ENCODE peak calls at places on chromosomes 5 and 9, in eight cellular contexts. One of them, this sample, is unnamed.

GRCh38 chr5:91438871-91439270 is 55.8 kb upstream of the ARRDC3 start:
- DNase-seq in fibroblast of pulmonary artery: no peak
- DNase-seq in WTC11: peak; percentile 29
- DNase-seq in lower leg skin: no peak
- DNase-seq in HL-60: no peak
- DNase-seq in D721Med: no peak
- DNase-seq in HFF-Myc: no peak
- DNase-seq in kidney: no peak
- DNase-seq in this sample: no peak

GRCh38 chr9:23695572-23695971 is 130.5 kb downstream of the ELAVL2 start:
- DNase-seq in HL-60: no peak
- DNase-seq in D721Med: no peak
- DNase-seq in WTC11: no peak
- DNase-seq in lower leg skin: no peak
- DNase-seq in HFF-Myc: no peak
- DNase-seq in fibroblast of pulmonary artery: no peak
- DNase-seq in kidney: no peak
- DNase-seq in this sample: no peak

GRCh38 chr5:72440207-72440638 is 67.0 kb downstream of the ZNF366 start:
- DNase-seq in fibroblast of pulmonary artery: no peak
- DNase-seq in D721Med: no peak
- DNase-seq in WTC11: no peak
- DNase-seq in kidney: no peak
- DNase-seq in HL-60: no peak
- DNase-seq in lower leg skin: no peak
- DNase-seq in HFF-Myc: no peak
- DNase-seq in this sample: no peak

GRCh38 chr5:147558826-147559225 is 49.0 kb upstream of the DPYSL3 start:
- DNase-seq in HL-60: no peak
- DNase-seq in WTC11: peak; percentile 61
- DNase-seq in fibroblast of pulmonary artery: peak; percentile 88
- DNase-seq in D721Med: no peak
- DNase-seq in HFF-Myc: peak; percentile 61
- DNase-seq in kidney: no peak
- DNase-seq in lower leg skin: peak; percentile 30
- DNase-seq in this sample: no peak

GRCh38 chr5:151741678-151742423 is 16.6 kb downstream of the ATOX1 start:
- DNase-seq in fibroblast of pulmonary artery: peak; percentile 62
- DNase-seq in D721Med: no peak
- DNase-seq in HFF-Myc: no peak
- DNase-seq in HL-60: no peak
- DNase-seq in WTC11: no peak
- DNase-seq in kidney: no peak
- DNase-seq in lower leg skin: no peak
- DNase-seq in this sample: no peak

GRCh38 chr9:76374702-76375543 is 19.3 kb downstream of the RFK start:
- DNase-seq in HL-60: no peak
- DNase-seq in lower leg skin: peak; percentile 48
- DNase-seq in fibroblast of pulmonary artery: peak; percentile 92
- DNase-seq in HFF-Myc: peak; percentile 75
- DNase-seq in WTC11: peak; percentile 33
- DNase-seq in D721Med: no peak
- DNase-seq in kidney: peak; percentile 89
- DNase-seq in this sample: no peak

GRCh38 chr5:179183481-179183880 is 123.3 kb downstream of the ZNF354C start:
- DNase-seq in HFF-Myc: no peak
- DNase-seq in lower leg skin: no peak
- DNase-seq in D721Med: no peak
- DNase-seq in kidney: peak; percentile 54
- DNase-seq in HL-60: no peak
- DNase-seq in WTC11: no peak
- DNase-seq in fibroblast of pulmonary artery: no peak
- DNase-seq in this sample: no peak

GRCh38 chr5:71563161-71563560 is 24.0 kb upstream of the MCCC2 start:
- DNase-seq in fibroblast of pulmonary artery: no peak
- DNase-seq in D721Med: no peak
- DNase-seq in WTC11: no peak
- DNase-seq in HFF-Myc: no peak
- DNase-seq in HL-60: no peak
- DNase-seq in kidney: no peak
- DNase-seq in lower leg skin: no peak
- DNase-seq in this sample: no peak

GRCh38 chr5:106873558-106873957 is 797.2 kb downstream of the EFNA5 start:
- DNase-seq in kidney: no peak
- DNase-seq in D721Med: no peak
- DNase-seq in lower leg skin: peak; percentile 55
- DNase-seq in fibroblast of pulmonary artery: no peak
- DNase-seq in WTC11: no peak
- DNase-seq in HL-60: no peak
- DNase-seq in HFF-Myc: no peak
- DNase-seq in this sample: no peak

GRCh38 chr9:77010527-77010926 is 8.9 kb upstream of the FOXB2 start:
- DNase-seq in HFF-Myc: no peak
- DNase-seq in WTC11: no peak
- DNase-seq in lower leg skin: no peak
- DNase-seq in kidney: no peak
- DNase-seq in HL-60: no peak
- DNase-seq in fibroblast of pulmonary artery: no peak
- DNase-seq in D721Med: no peak
- DNase-seq in this sample: no peak

GRCh38 chr9:4079906-4080305 is 220.0 kb downstream of the GLIS3 start:
- DNase-seq in kidney: no peak
- DNase-seq in WTC11: no peak
- DNase-seq in HFF-Myc: no peak
- DNase-seq in lower leg skin: no peak
- DNase-seq in D721Med: no peak
- DNase-seq in fibroblast of pulmonary artery: no peak
- DNase-seq in HL-60: no peak
- DNase-seq in this sample: no peak

GRCh38 chr9:81690251-81690851 is 1.0 kb upstream of the TLE1 start:
- DNase-seq in lower leg skin: peak; percentile 52
- DNase-seq in D721Med: no peak
- DNase-seq in WTC11: peak; percentile 46
- DNase-seq in HL-60: no peak
- DNase-seq in fibroblast of pulmonary artery: peak; percentile 62
- DNase-seq in kidney: peak; percentile 83
- DNase-seq in HFF-Myc: no peak
- DNase-seq in this sample: no peak

GRCh38 chr5:33631786-33632185 is 191.0 kb downstream of the TARS1 start:
- DNase-seq in kidney: no peak
- DNase-seq in D721Med: no peak
- DNase-seq in HL-60: no peak
- DNase-seq in HFF-Myc: no peak
- DNase-seq in WTC11: no peak
- DNase-seq in fibroblast of pulmonary artery: peak; percentile 13
- DNase-seq in lower leg skin: no peak
- DNase-seq in this sample: no peak

GRCh38 chr5:95953026-95953425 is 8.6 kb downstream of the ELL2 start:
- DNase-seq in lower leg skin: no peak
- DNase-seq in HFF-Myc: no peak
- DNase-seq in kidney: no peak
- DNase-seq in fibroblast of pulmonary artery: no peak
- DNase-seq in HL-60: no peak
- DNase-seq in D721Med: no peak
- DNase-seq in WTC11: no peak
- DNase-seq in this sample: no peak

GRCh38 chr5:18778226-18778625 is 1144.0 kb downstream of the TAF11L14 start:
- DNase-seq in D721Med: no peak
- DNase-seq in WTC11: no peak
- DNase-seq in HL-60: no peak
- DNase-seq in HFF-Myc: no peak
- DNase-seq in lower leg skin: no peak
- DNase-seq in kidney: no peak
- DNase-seq in fibroblast of pulmonary artery: no peak
- DNase-seq in this sample: no peak

GRCh38 chr9:3730527-3730926 is 204.7 kb upstream of the RFX3 start:
- DNase-seq in HL-60: no peak
- DNase-seq in HFF-Myc: no peak
- DNase-seq in D721Med: no peak
- DNase-seq in lower leg skin: no peak
- DNase-seq in WTC11: no peak
- DNase-seq in fibroblast of pulmonary artery: no peak
- DNase-seq in kidney: no peak
- DNase-seq in this sample: no peak

GRCh38 chr9:34559616-34560546 is 29.6 kb downstream of the CNTFR start:
- DNase-seq in kidney: peak; percentile 87
- DNase-seq in fibroblast of pulmonary artery: peak; percentile 84
- DNase-seq in lower leg skin: peak; percentile 45
- DNase-seq in HFF-Myc: peak; percentile 48
- DNase-seq in D721Med: no peak
- DNase-seq in HL-60: no peak
- DNase-seq in WTC11: no peak
- DNase-seq in this sample: no peak

GRCh38 chr9:124030969-124031451 is 19.4 kb downstream of the LHX2 start:
- DNase-seq in lower leg skin: no peak
- DNase-seq in kidney: no peak
- DNase-seq in HFF-Myc: no peak
- DNase-seq in D721Med: no peak
- DNase-seq in fibroblast of pulmonary artery: peak; percentile 36
- DNase-seq in HL-60: no peak
- DNase-seq in WTC11: no peak
- DNase-seq in this sample: no peak
- TF ChIP-seq CTCF in lower leg skin: no peak
- TF ChIP-seq CTCF in kidney: no peak
- TF ChIP-seq CTCF in HFF-Myc: no peak
- TF ChIP-seq CTCF in D721Med: no peak
- TF ChIP-seq CTCF in fibroblast of pulmonary artery: no peak
- TF ChIP-seq CTCF in HL-60: no peak
- TF ChIP-seq CTCF in WTC11: no peak
- TF ChIP-seq CTCF in this sample: no peak

GRCh38 chr9:111360881-111361280 is 30.9 kb upstream of the OR2K2 start:
- DNase-seq in WTC11: no peak
- DNase-seq in kidney: no peak
- DNase-seq in HFF-Myc: no peak
- DNase-seq in HL-60: no peak
- DNase-seq in lower leg skin: no peak
- DNase-seq in D721Med: no peak
- DNase-seq in fibroblast of pulmonary artery: no peak
- DNase-seq in this sample: no peak

GRCh38 chr9:111352545-111352944 is 22.5 kb upstream of the OR2K2 start:
- DNase-seq in HFF-Myc: no peak
- DNase-seq in fibroblast of pulmonary artery: no peak
- DNase-seq in D721Med: no peak
- DNase-seq in lower leg skin: no peak
- DNase-seq in WTC11: no peak
- DNase-seq in HL-60: no peak
- DNase-seq in kidney: no peak
- DNase-seq in this sample: no peak

GRCh38 chr9:111362526-111362925 is 32.5 kb upstream of the OR2K2 start:
- DNase-seq in HL-60: no peak
- DNase-seq in HFF-Myc: peak; percentile 30
- DNase-seq in fibroblast of pulmonary artery: no peak
- DNase-seq in D721Med: no peak
- DNase-seq in kidney: no peak
- DNase-seq in WTC11: no peak
- DNase-seq in lower leg skin: no peak
- DNase-seq in this sample: no peak

GRCh38 chr9:111356567-111357244 is 26.7 kb upstream of the OR2K2 start:
- DNase-seq in D721Med: no peak
- DNase-seq in HL-60: no peak
- DNase-seq in kidney: no peak
- DNase-seq in WTC11: no peak
- DNase-seq in lower leg skin: peak; percentile 18
- DNase-seq in fibroblast of pulmonary artery: peak; percentile 88
- DNase-seq in HFF-Myc: peak; percentile 70
- DNase-seq in this sample: no peak
- TF ChIP-seq CTCF in D721Med: no peak
- TF ChIP-seq CTCF in HL-60: no peak
- TF ChIP-seq CTCF in kidney: no peak
- TF ChIP-seq CTCF in WTC11: no peak
- TF ChIP-seq CTCF in lower leg skin: no peak
- TF ChIP-seq CTCF in fibroblast of pulmonary artery: no peak
- TF ChIP-seq CTCF in HFF-Myc: no peak
- TF ChIP-seq CTCF in this sample: no peak

GRCh38 chr9:121989010-121989409 is 104.1 kb downstream of the TTLL11 start:
- DNase-seq in HL-60: no peak
- DNase-seq in lower leg skin: no peak
- DNase-seq in HFF-Myc: no peak
- DNase-seq in kidney: no peak
- DNase-seq in WTC11: peak; percentile 76
- DNase-seq in fibroblast of pulmonary artery: peak; percentile 30
- DNase-seq in D721Med: no peak
- DNase-seq in this sample: no peak
- TF ChIP-seq CTCF in HL-60: no peak
- TF ChIP-seq CTCF in lower leg skin: no peak
- TF ChIP-seq CTCF in HFF-Myc: peak; percentile 18
- TF ChIP-seq CTCF in kidney: peak; percentile 35
- TF ChIP-seq CTCF in WTC11: no peak
- TF ChIP-seq CTCF in fibroblast of pulmonary artery: peak; percentile 26
- TF ChIP-seq CTCF in D721Med: peak; percentile 40
- TF ChIP-seq CTCF in this sample: no peak

DNA sequence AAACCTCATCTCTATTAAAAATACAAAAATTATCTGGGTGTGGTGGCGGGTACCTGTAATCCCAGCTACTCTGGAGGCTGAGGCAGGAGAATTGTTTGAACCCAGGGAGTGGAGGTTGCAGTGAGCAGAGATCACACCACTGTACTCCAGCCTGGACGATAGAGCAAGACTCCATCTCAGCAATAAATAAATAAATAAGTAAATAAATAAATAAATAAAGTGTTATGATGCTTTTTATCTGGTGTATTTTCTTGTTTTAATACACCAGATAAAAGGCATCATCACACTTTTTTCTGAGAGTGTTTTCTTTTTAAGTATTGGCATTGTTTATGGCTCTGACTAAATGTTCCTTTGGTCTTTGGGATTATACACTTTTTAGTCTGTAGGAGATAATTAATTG is 24.2 kb upstream of the LECT2 start:
- DNase-seq in fibroblast of pulmonary artery: no peak
- DNase-seq in D721Med: no peak
- DNase-seq in HL-60: no peak
- DNase-seq in lower leg skin: no peak
- DNase-seq in HFF-Myc: no peak
- DNase-seq in WTC11: no peak
- DNase-seq in kidney: no peak
- DNase-seq in this sample: no peak
- TF ChIP-seq CTCF in fibroblast of pulmonary artery: no peak
- TF ChIP-seq CTCF in D721Med: no peak
- TF ChIP-seq CTCF in HL-60: no peak
- TF ChIP-seq CTCF in lower leg skin: no peak
- TF ChIP-seq CTCF in HFF-Myc: no peak
- TF ChIP-seq CTCF in WTC11: no peak
- TF ChIP-seq CTCF in kidney: no peak
- TF ChIP-seq CTCF in this sample: no peak

GRCh38 chr5:86688414-86688813 is 70.7 kb downstream of the COX7C start:
- DNase-seq in fibroblast of pulmonary artery: no peak
- DNase-seq in kidney: no peak
- DNase-seq in HFF-Myc: no peak
- DNase-seq in lower leg skin: no peak
- DNase-seq in WTC11: no peak
- DNase-seq in D721Med: no peak
- DNase-seq in HL-60: no peak
- DNase-seq in this sample: no peak

GRCh38 chr5:86684222-86684621 is 66.5 kb downstream of the COX7C start:
- DNase-seq in WTC11: no peak
- DNase-seq in HL-60: no peak
- DNase-seq in fibroblast of pulmonary artery: peak; percentile 2
- DNase-seq in kidney: no peak
- DNase-seq in HFF-Myc: no peak
- DNase-seq in lower leg skin: no peak
- DNase-seq in D721Med: no peak
- DNase-seq in this sample: no peak

GRCh38 chr5:86689103-86689729 is 71.5 kb downstream of the COX7C start:
- DNase-seq in fibroblast of pulmonary artery: no peak
- DNase-seq in HFF-Myc: no peak
- DNase-seq in kidney: no peak
- DNase-seq in HL-60: no peak
- DNase-seq in WTC11: no peak
- DNase-seq in D721Med: no peak
- DNase-seq in lower leg skin: no peak
- DNase-seq in this sample: no peak
- TF ChIP-seq CTCF in fibroblast of pulmonary artery: no peak
- TF ChIP-seq CTCF in HFF-Myc: no peak
- TF ChIP-seq CTCF in kidney: no peak
- TF ChIP-seq CTCF in HL-60: no peak
- TF ChIP-seq CTCF in WTC11: no peak
- TF ChIP-seq CTCF in D721Med: no peak
- TF ChIP-seq CTCF in lower leg skin: no peak
- TF ChIP-seq CTCF in this sample: no peak

This sample was measured in CD8-positive, alpha-beta T cell.